ENCODE peak calls at places on chromosomes 16 and 17, in eight cellular contexts. Z, W, I, R, E, Q, H and N are unnamed samples.

GRCh38 chr16:73878616-73879015 is 418.0 kb upstream of the PSMD7 start:
- DNase-seq in Z (peak; percentile 85), W (peak; percentile 55), I (no peak), R (no peak), E (no peak), Q (no peak), H (peak; percentile 63), N (peak; percentile 57)

GRCh38 chr17:3610523-3610922 is 1.3 kb upstream of the TRPV1 start:
- DNase-seq in Z (no peak), W (no peak), I (no peak), R (no peak), E (no peak), Q (no peak), H (no peak), N (no peak)

GRCh38 chr17:38672788-38673713 is 1.7 kb downstream of the EPOP start:
- DNase-seq in Z (no peak), W (no peak), I (no peak), R (no peak), E (no peak), Q (no peak), H (no peak), N (no peak)

GRCh38 chr16:86555763-86556130 is 712 bp upstream of the MTHFSD start:
- DNase-seq in Z (no peak), W (no peak), I (no peak), R (no peak), E (no peak), Q (no peak), H (no peak), N (no peak)

GRCh38 chr17:44820631-44821196 is 9.4 kb downstream of the GJC1 start:
- DNase-seq in Z (peak; percentile 76), W (peak; percentile 65), I (no peak), R (no peak), E (no peak), Q (no peak), H (no peak), N (no peak)

GRCh38 chr17:57253307-57254065 is 2.8 kb upstream of the MSI2 start:
- DNase-seq in Z (no peak), W (no peak), I (no peak), R (no peak), E (no peak), Q (no peak), H (no peak), N (no peak)

GRCh38 chr16:69732101-69732500 is 5.7 kb upstream of the NQO1 start:
- DNase-seq in Z (no peak), W (no peak), I (no peak), R (no peak), E (no peak), Q (no peak), H (no peak), N (no peak)

GRCh38 chr16:27332105-27332504 is 18.3 kb downstream of the IL4R start:
- DNase-seq in Z (peak; percentile 80), W (no peak), I (peak; percentile 56), R (peak; percentile 31), E (no peak), Q (no peak), H (no peak), N (no peak)

GRCh38 chr16:80081851-80082250 is 458.9 kb upstream of the DYNLRB2 start:
- DNase-seq in Z (no peak), W (no peak), I (no peak), R (no peak), E (no peak), Q (no peak), H (no peak), N (no peak)

GRCh38 chr17:14282700-14283099 is 18.2 kb upstream of the HS3ST3B1 start:
- DNase-seq in Z (no peak), W (no peak), I (no peak), R (no peak), E (no peak), Q (no peak), H (no peak), N (peak; percentile 77)

GRCh38 chr17:30605027-30605426 is 127.8 kb downstream of the GOSR1 start:
- DNase-seq in Z (no peak), W (no peak), I (no peak), R (no peak), E (no peak), Q (no peak), H (no peak), N (no peak)

GRCh38 chr16:68486671-68487495 is 38.6 kb upstream of the SMPD3 start:
- DNase-seq in Z (no peak), W (peak; percentile 22), I (no peak), R (no peak), E (no peak), Q (no peak), H (peak; percentile 20), N (no peak)